ENCODE peak calls at places on chromosomes 11 and 22, in seven cellular contexts. O is A549, A is heart left ventricle, Q is endothelial cell of umbilical vein, L is sigmoid colon, B is testis, H is spleen. N is an unnamed sample.

GRCh38 chr11:128563942-128564641 is 23.3 kb downstream of the ETS1 start:
- DNase-seq in B (no peak), O (no peak), L (peak), H (peak), Q (no peak), A (no peak), N (no peak)

GRCh38 chr22:26016916-26017315 is 152.3 kb upstream of the SEZ6L start:
- DNase-seq in Q (no peak), O (no peak), L (no peak), H (no peak), B (no peak), A (no peak), N (no peak)

GRCh38 chr11:73538381-73538872 is 59.5 kb downstream of the FAM168A start:
- DNase-seq in O (no peak), B (no peak), A (no peak), L (no peak), H (no peak), Q (peak), N (no peak)

GRCh38 chr22:39475902-39476301 is 19.1 kb downstream of the MGAT3 start:
- DNase-seq in L (no peak), B (no peak), A (peak), O (no peak), H (no peak), Q (no peak), N (no peak)

GRCh38 chr11:44727373-44728084 is 767 bp downstream of the TSPAN18 start:
- DNase-seq in B (peak), H (peak), Q (peak), A (peak), O (peak), L (peak), N (peak)

GRCh38 chr22:39820266-39820665 is 73.3 kb downstream of the ENTHD1 start:
- DNase-seq in H (no peak), A (no peak), L (no peak), B (no peak), O (peak), Q (peak), N (no peak)

GRCh38 chr11:100808904-100809491 is 121.9 kb downstream of the ARHGAP42 start:
- DNase-seq in B (no peak), Q (peak), A (no peak), H (no peak), L (no peak), O (no peak), N (no peak)

GRCh38 chr22:23176645-23177027 is 3.7 kb upstream of the BCR start:
- DNase-seq in H (no peak), L (no peak), O (no peak), Q (no peak), B (no peak), A (no peak), N (no peak)

GRCh38 chr11:8732276-8732675 is 49.7 kb downstream of the RPL27A start:
- DNase-seq in L (no peak), Q (peak), H (peak), A (no peak), O (no peak), B (no peak), N (no peak)

GRCh38 chr22:27074016-27074415 is 416.6 kb downstream of the MIAT start:
- DNase-seq in L (no peak), B (no peak), H (no peak), A (no peak), Q (no peak), O (no peak), N (no peak)

GRCh38 chr11:19359425-19360000 is 118.8 kb upstream of the E2F8 start:
- DNase-seq in Q (no peak), H (no peak), A (no peak), O (no peak), B (no peak), L (no peak), N (no peak)

GRCh38 chr11:114846040-114846791 is 167.9 kb downstream of the NXPE2 start:
- DNase-seq in A (peak), Q (no peak), O (no peak), H (no peak), B (no peak), L (no peak), N (no peak)

DNA sequence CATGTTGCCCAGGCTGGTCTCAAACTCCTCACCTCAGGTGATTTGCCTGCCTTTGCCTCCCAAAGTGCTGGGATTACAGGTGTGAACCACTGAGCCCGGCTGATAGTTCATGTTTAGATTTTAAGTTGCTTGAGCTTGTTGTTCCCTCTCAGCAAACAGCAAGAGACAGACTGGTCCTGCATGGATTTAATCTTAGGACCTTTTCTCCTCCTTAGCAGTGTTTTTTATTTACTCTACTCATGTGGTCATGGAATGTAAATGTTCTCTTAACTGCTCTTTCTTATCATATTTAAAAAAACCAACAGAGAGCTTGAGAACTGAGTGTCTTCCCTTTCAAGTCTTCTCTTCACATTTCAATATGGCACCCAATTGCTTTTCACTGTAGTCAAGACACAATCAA is 22.7 kb upstream of the PRDM10 start:
- DNase-seq in L (no peak), Q (no peak), O (no peak), A (no peak), B (no peak), H (no peak), N (no peak)
- H3K4me3 ChIP-seq in L (no peak), Q (no peak), O (no peak), A (no peak), B (no peak), H (no peak), N (no peak)

GRCh38 chr11:68632802-68633201 is 51.5 kb upstream of the GAL start:
- DNase-seq in A (no peak), H (no peak), B (no peak), Q (peak), L (no peak), O (peak), N (no peak)
- TF ChIP-seq CTCF in A (peak), H (peak), B (no peak), Q (peak), L (peak), O (peak), N (no peak)

GRCh38 chr22:49972163-49973017 is 11.8 kb downstream of the PIM3 start:
- DNase-seq in Q (no peak), L (peak), B (no peak), O (no peak), H (peak), A (peak), N (peak)

GRCh38 chr22:49973018-49973965 is 12.7 kb downstream of the PIM3 start:
- DNase-seq in H (no peak), A (no peak), Q (no peak), B (no peak), O (no peak), L (no peak), N (peak)

GRCh38 chr22:49969751-49970527 is 9.4 kb downstream of the PIM3 start:
- DNase-seq in H (peak), B (no peak), L (peak), O (no peak), Q (no peak), A (no peak), N (peak)

GRCh38 chr22:49970528-49971231 is 10.1 kb downstream of the PIM3 start:
- DNase-seq in O (peak), H (peak), L (peak), A (peak), Q (peak), B (peak), N (peak)

GRCh38 chr22:49971232-49972162 is 10.9 kb downstream of the PIM3 start:
- DNase-seq in A (peak), O (peak), L (peak), Q (no peak), B (peak), H (peak), N (peak)
- TF ChIP-seq POLR2A in A (no peak), O (peak), L (no peak), Q (no peak), B (no peak), H (no peak), N (no peak)

DNA sequence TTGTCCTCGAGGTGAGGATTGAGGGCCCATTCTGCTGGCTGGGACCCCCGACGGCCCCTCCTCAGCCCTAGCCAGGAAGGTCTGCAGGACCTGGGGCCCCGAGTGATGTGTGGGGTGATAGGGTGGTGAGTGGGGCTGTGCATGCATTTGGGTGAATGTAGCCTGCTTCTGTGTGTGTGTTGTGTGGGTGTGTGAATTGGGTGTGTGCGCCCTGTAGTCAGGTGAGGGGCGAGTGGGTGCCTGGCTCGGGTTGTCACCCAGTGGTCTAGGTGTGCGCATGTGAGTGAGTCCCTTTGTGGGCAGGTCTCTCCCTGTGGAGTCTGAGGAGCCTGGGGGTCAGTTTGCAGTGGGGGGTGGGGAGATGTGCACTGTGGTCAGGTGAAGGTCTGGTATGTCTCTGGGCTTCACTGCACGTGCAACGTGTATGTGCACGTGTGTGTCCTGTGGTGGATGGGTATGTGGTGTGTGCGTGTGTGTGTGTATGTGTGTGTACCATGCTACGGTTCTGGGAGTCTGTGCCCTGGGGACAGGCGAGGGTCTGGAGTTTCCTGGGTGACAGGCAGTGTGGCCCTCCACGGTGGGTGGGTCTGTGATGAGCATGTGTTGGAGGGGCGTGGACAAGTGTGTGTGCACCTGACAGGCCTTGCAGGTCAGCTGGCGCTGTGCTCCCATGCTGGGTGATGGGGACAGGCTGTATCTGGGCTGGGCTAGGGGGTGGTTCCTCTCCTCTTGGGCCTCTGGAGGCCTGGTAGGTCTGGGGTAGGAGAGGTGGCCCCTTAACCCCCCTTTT is 1.0 kb downstream of the TMEM151A start:
- DNase-seq in A (no peak), L (no peak), H (no peak), O (no peak), Q (no peak), B (no peak), N (no peak)
- H3K4me3 ChIP-seq in A (no peak), L (no peak), H (no peak), O (peak), Q (no peak), B (no peak), N (no peak)

DNA sequence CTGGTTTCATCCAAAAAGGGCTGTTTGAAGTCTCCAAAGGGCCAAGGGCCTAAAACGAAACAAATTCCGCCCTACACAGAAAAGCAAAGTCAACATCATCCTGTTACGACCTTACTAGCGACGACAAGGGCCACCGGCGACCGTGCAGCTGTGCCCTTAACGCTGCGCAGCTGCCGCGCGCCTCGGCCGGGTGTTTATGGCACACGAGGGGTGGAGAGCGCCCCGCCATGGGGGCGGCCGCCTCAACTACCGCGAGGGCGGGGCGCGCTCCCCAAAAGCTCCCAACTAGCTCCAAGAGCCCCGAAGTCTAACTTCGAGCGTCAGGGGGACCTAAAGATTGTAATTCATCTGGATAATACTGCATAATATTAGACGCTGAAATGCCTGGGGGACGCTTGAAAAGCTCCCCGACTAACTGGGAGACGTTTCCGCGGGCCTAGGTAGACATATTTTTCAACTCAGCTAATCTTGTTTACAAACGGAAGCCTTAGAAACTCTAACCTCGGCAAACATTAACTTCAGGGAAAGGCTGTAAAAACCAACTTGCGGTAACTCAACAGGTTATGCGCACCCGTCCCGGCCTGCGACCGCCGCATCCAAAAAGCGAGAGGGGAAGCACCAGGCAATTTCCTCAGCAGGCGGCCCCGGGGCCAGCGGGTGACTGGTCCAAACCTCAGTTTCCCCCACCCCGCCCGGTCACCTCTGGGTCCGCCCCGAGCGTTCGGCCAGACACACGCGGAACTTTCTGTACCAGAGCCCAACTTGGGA is 688 bp downstream of the TMEM123 start:
- DNase-seq in B (peak), L (peak), Q (peak), H (peak), O (peak), A (peak), N (peak)
- TF ChIP-seq CTCF in B (peak), L (no peak), Q (no peak), H (peak), O (no peak), A (no peak), N (no peak)

GRCh38 chr22:21985214-21985613 is 2.6 kb upstream of the TOP3B start:
- DNase-seq in O (no peak), L (no peak), B (no peak), A (no peak), Q (no peak), H (peak), N (no peak)

GRCh38 chr22:21984793-21985192 is 2.2 kb upstream of the TOP3B start:
- DNase-seq in B (peak), Q (peak), O (no peak), L (no peak), A (no peak), H (peak), N (no peak)

GRCh38 chr22:21980547-21980946 is 2.0 kb downstream of the TOP3B start:
- DNase-seq in A (no peak), B (no peak), L (peak), H (peak), O (no peak), Q (no peak), N (no peak)

GRCh38 chr22:21981874-21982273 is 713 bp downstream of the TOP3B start:
- DNase-seq in O (no peak), L (no peak), B (no peak), H (no peak), Q (no peak), A (no peak), N (no peak)

DNA sequence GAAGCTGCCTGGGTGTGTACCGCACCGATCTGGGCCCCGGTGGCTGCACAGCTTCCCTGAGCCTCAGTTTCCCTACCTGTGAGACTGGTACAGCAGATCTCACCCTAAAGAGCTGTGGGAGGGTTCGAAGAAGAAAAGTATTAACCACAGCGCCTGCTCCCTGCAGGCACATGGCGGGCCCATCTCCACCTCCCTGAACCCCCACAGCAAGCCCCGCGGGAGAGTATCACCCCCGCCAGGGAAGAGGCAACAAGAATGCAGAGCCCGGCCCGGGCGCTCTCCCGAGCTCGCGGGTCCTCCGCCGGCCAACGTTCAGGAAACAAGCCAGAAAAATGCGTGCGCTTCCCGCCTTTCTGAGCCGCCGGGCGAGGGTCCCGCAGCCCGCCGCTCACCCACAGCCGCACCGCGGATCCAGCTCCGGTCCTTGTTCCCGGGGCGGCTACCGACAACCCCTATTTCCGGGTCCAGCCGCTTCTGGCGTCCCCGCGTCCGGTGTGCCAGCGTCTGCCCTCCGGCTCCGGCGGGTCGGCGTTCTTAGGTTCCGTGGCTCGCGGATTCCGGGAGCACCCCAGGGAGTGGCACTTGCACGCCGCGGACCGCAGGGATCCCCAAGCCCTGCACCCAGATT is at the start of gene TOP3B:
- DNase-seq in L (peak), Q (peak), B (peak), O (peak), A (peak), H (peak), N (peak)
- TF ChIP-seq POLR2A in L (no peak), Q (peak), B (no peak), O (peak), A (peak), H (no peak), N (no peak)

GRCh38 chr11:3946445-3947017 is 91.1 kb downstream of the STIM1 start:
- DNase-seq in A (no peak), L (no peak), Q (no peak), H (no peak), B (no peak), O (no peak), N (no peak)
- H3K4me3 ChIP-seq in A (no peak), L (no peak), Q (no peak), H (no peak), B (no peak), O (no peak), N (no peak)

GRCh38 chr11:1652026-1652425 is 22.5 kb downstream of the KRTAP5-5 start:
- DNase-seq in L (peak), H (peak), O (no peak), B (no peak), Q (no peak), A (peak), N (no peak)

GRCh38 chr11:1652442-1652777 is 22.8 kb downstream of the KRTAP5-5 start:
- DNase-seq in L (no peak), B (no peak), O (no peak), A (peak), H (no peak), Q (no peak), N (no peak)

GRCh38 chr11:1650034-1650917 is 20.7 kb downstream of the KRTAP5-5 start:
- DNase-seq in Q (no peak), H (peak), B (no peak), A (no peak), L (peak), O (no peak), N (no peak)

GRCh38 chr11:1649021-1649420 is 19.4 kb downstream of the KRTAP5-5 start:
- DNase-seq in Q (no peak), B (no peak), L (no peak), A (no peak), H (peak), O (no peak), N (no peak)

GRCh38 chr11:1650918-1651262 is 21.3 kb downstream of the KRTAP5-5 start:
- DNase-seq in B (no peak), A (no peak), Q (no peak), L (no peak), H (peak), O (no peak), N (no peak)
- TF ChIP-seq CTCF in B (no peak), A (no peak), Q (no peak), L (no peak), H (no peak), O (no peak), N (no peak)

N was measured in lower leg skin.